ENCODE peak calls at places on chromosomes 6 and 20, in six cellular contexts. V is gastrocnemius medialis, M is adrenal gland, L is A549, R is esophagus muscularis mucosa, A is stomach. H is an unnamed sample.

GRCh38 chr6:169176361-169176991 is 77.2 kb downstream of the THBS2 start:
- DNase-seq in V (no peak), A (no peak), L (no peak), R (no peak), M (no peak), H (no peak)

GRCh38 chr6:144758602-144759001 is 473.5 kb downstream of the UTRN start:
- DNase-seq in A (no peak), R (no peak), L (peak), V (no peak), M (no peak), H (no peak)

GRCh38 chr6:41161380-41161779 is 1.5 kb downstream of the TREM2 start:
- DNase-seq in R (peak), L (no peak), A (no peak), M (no peak), V (no peak), H (no peak)

GRCh38 chr6:135534773-135535380 is 37.3 kb upstream of the AHI1 start:
- DNase-seq in M (no peak), V (no peak), L (no peak), R (no peak), A (no peak), H (no peak)

GRCh38 chr20:51985753-51986152 is 183.4 kb upstream of the SALL4 start:
- DNase-seq in M (no peak), V (no peak), A (no peak), R (no peak), L (no peak), H (no peak)

GRCh38 chr20:46604551-46605133 is 46.6 kb downstream of the SLC13A3 start:
- DNase-seq in M (no peak), R (no peak), V (no peak), A (no peak), L (no peak), H (no peak)

GRCh38 chr6:4372866-4373265 is 237.5 kb upstream of the ECI2 start:
- DNase-seq in L (no peak), A (no peak), V (no peak), M (no peak), R (no peak), H (no peak)

GRCh38 chr20:31505903-31506302 is 8.3 kb upstream of the HM13 start:
- DNase-seq in L (no peak), V (no peak), M (no peak), R (no peak), A (no peak), H (no peak)

GRCh38 chr6:107114872-107115694 is at the start of gene BEND3:
- DNase-seq in A (peak), R (no peak), M (peak), V (no peak), L (peak), H (peak)

GRCh38 chr20:54622338-54623280 is 147.2 kb downstream of the DOK5 start:
- DNase-seq in R (no peak), M (peak), V (no peak), L (no peak), A (peak), H (no peak)

GRCh38 chr6:72216222-72217106 is 330.1 kb downstream of the RIMS1 start:
- DNase-seq in A (peak), V (no peak), R (no peak), L (no peak), M (no peak), H (peak)

GRCh38 chr6:63351995-63352586 is 32.3 kb upstream of the LGSN start:
- DNase-seq in M (no peak), R (no peak), V (no peak), A (no peak), L (peak), H (no peak)

GRCh38 chr6:32529697-32530429 is at the start of gene HLA-DRB5:
- DNase-seq in L (no peak), R (no peak), V (peak), M (peak), A (peak), H (peak)

GRCh38 chr6:34745277-34746103 is 11.8 kb upstream of the SNRPC start:
- DNase-seq in M (no peak), R (no peak), A (peak), L (no peak), V (no peak), H (peak)

GRCh38 chr6:51199272-51199671 is 380.6 kb downstream of the TFAP2B start:
- DNase-seq in R (no peak), M (no peak), L (no peak), A (no peak), V (no peak), H (no peak)

GRCh38 chr6:111992851-111993250 is 61.1 kb upstream of the CCN6 start:
- DNase-seq in A (no peak), L (no peak), M (no peak), V (no peak), R (no peak), H (no peak)

GRCh38 chr6:152293404-152293803 is 343.8 kb downstream of the SYNE1 start:
- DNase-seq in V (no peak), L (no peak), M (peak), A (peak), R (no peak), H (peak)

GRCh38 chr6:72524011-72524645 is 97.7 kb upstream of the KCNQ5 start:
- DNase-seq in V (no peak), A (no peak), L (no peak), R (no peak), M (no peak), H (no peak)

GRCh38 chr20:57627972-57628650 is 7.9 kb upstream of the ZBP1 start:
- DNase-seq in A (no peak), M (peak), V (peak), R (no peak), L (no peak), H (no peak)

GRCh38 chr6:16725145-16725864 is 36.0 kb downstream of the ATXN1 start:
- DNase-seq in R (no peak), A (no peak), M (no peak), L (no peak), V (no peak), H (no peak)

GRCh38 chr20:45985573-45985972 is 13.6 kb upstream of the ZNF335 start:
- DNase-seq in R (no peak), M (no peak), V (no peak), A (no peak), L (peak), H (no peak)

GRCh38 chr20:3660262-3661059 is 2.7 kb downstream of the GFRA4 start:
- DNase-seq in L (no peak), M (no peak), R (no peak), V (no peak), A (no peak), H (no peak)

GRCh38 chr20:46568570-46569129 is 18.2 kb upstream of the OCSTAMP start:
- DNase-seq in V (peak), M (peak), R (no peak), L (no peak), A (peak), H (peak)

GRCh38 chr6:101931766-101932165 is 538.3 kb downstream of the GRIK2 start:
- DNase-seq in V (no peak), R (no peak), L (no peak), A (no peak), M (no peak), H (no peak)

GRCh38 chr6:6699741-6700367 is 111.3 kb downstream of the LY86 start:
- DNase-seq in M (peak), L (peak), A (peak), V (peak), R (no peak), H (peak)

GRCh38 chr6:35486005-35486925 is 10.6 kb downstream of the TEAD3 start:
- DNase-seq in L (no peak), A (peak), V (no peak), R (no peak), M (no peak), H (peak)

GRCh38 chr20:9442858-9443257 is 71.5 kb upstream of the LAMP5 start:
- DNase-seq in M (peak), L (peak), V (no peak), A (peak), R (no peak), H (no peak)

GRCh38 chr20:56187791-56188190 is 60.7 kb upstream of the MC3R start:
- DNase-seq in R (no peak), L (peak), M (no peak), A (no peak), V (no peak), H (no peak)

GRCh38 chr6:128570439-128571063 is 50.2 kb upstream of the PTPRK start:
- DNase-seq in R (no peak), V (no peak), M (no peak), L (no peak), A (no peak), H (no peak)

GRCh38 chr6:167669553-167669849 is 157.2 kb upstream of the AFDN start:
- DNase-seq in A (no peak), L (no peak), M (no peak), R (no peak), V (no peak), H (no peak)

GRCh38 chr20:58892126-58892931 is 39.8 kb downstream of the GNAS start:
- DNase-seq in L (peak), A (peak), V (peak), R (no peak), M (peak), H (peak)
- TF ChIP-seq POLR2A in L (peak), A (no peak), V (peak), R (no peak), M (no peak), H (peak)

DNA sequence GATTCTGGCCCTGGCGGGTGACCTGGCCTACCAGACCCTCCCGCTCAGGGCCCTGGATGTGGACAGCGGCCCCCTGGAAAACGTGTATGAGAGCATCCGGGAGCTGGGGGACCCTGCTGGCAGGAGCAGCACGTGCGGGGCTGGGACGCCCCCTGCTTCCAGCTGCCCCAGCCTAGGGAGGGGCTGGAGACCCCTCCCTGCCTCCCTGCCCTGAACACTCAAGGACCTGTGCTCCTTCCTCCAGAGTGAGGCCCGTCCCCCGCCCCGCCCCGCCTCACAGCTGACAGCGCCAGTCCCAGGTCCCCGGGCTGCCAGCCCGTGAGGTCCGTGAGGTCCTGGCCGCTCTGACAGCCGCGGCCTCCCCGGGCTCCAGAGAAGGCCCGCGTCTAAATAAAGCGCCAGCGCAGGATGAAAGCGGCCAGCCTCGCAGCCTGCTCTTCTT is 868 bp upstream of the SLC2A4RG start:
- DNase-seq in M (peak), L (no peak), R (no peak), A (peak), V (peak), H (peak)
- H3K27ac ChIP-seq in M (no peak), L (peak), R (peak), A (peak), V (peak), H (peak)

DNA sequence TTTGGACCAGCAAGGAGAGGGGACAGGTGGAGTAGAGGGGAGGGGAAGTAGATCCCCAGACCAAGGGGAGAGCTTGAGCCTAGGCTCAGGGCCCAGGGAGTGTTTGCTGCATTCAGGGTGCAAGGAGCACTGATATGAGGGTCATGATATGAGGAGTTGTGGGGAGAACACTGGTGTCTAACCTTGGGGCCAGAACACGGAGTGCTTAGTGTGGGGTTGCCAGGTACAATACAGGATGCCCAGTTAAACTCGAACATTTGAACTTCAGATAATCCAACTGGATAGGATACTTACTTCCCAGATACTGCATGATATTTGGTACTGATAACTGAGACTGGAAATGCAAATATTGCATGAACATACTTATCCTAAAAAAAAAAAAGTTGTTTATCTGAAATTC is 2.4 kb downstream of the SLC22A1 start:
- DNase-seq in L (no peak), V (no peak), A (no peak), R (no peak), M (no peak), H (no peak)
- TF ChIP-seq POLR2A in L (no peak), V (no peak), A (no peak), R (no peak), M (no peak), H (no peak)

GRCh38 chr20:61163027-61163426 is 89.0 kb upstream of the CDH4 start:
- DNase-seq in A (no peak), L (no peak), M (no peak), R (no peak), V (no peak), H (no peak)

GRCh38 chr20:61157301-61157700 is 94.8 kb upstream of the CDH4 start:
- DNase-seq in A (no peak), L (no peak), V (no peak), R (no peak), M (no peak), H (no peak)

GRCh38 chr20:61161649-61162210 is 90.3 kb upstream of the CDH4 start:
- DNase-seq in R (no peak), V (no peak), A (no peak), L (no peak), M (no peak), H (no peak)

GRCh38 chr20:61162506-61162905 is 89.6 kb upstream of the CDH4 start:
- DNase-seq in M (no peak), L (no peak), V (no peak), R (no peak), A (no peak), H (no peak)

GRCh38 chr20:61159940-61160688 is 91.9 kb upstream of the CDH4 start:
- DNase-seq in V (no peak), A (no peak), M (no peak), L (no peak), R (no peak), H (no peak)
- H3K27ac ChIP-seq in V (no peak), A (no peak), M (no peak), L (no peak), R (no peak), H (no peak)

DNA sequence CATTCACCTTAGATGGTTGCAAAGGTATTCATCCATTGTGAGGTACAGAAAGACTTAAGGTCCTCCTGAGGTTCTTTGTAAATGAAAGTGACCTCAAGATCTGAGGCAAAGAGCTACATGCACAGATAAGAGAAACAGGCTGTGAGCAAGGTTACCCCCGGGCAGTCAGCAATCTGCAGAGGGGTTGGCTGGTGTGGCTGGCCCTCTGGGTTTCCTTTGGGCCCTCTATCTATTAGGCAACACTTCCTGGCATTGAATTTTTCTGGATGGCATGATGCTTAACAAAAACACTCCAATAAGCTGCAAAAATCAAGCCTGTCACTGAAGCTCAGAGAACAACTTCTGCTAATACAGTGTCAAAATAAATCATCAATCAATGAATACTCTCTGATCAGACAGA is 48.9 kb upstream of the RALGAPA2 start:
- DNase-seq in A (no peak), L (no peak), M (peak), V (no peak), R (no peak), H (no peak)
- TF ChIP-seq POLR2A in A (no peak), L (no peak), M (no peak), V (no peak), R (no peak), H (no peak)

DNA sequence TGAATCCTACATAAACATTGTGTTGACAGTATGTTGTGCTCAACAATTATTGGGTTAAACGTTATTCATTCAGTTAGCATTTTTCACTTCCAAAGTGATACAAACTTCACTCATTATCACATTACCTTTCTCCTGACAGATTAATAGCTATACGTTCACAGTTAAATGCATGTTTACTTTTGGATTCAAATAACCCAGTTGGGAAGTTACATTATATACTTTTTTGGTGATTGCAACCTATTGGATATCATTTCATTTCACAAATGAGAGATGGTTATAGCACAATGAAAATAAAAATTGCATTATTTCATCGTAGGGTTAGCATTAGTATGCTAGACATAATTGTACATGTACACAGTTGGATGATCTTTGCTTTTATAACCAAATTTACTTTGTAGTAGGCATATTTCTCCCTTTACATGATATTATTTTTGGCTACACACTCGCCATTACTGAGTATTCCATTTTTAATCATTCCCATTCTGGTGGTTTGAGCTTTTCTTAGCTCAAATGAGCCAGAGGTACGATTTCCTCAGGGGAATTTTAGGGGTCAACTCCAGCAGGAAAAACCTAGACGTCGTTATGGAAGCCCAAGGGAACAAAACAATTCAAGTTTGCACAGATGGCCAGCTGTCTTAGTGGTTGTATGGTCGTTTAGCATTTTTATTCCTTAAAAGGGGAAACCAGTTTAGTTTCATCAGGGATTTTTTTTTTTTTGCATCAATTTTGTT is 2.0 kb upstream of the HIVEP1 start:
- DNase-seq in V (no peak), M (no peak), R (no peak), L (no peak), A (no peak), H (no peak)
- H3K27ac ChIP-seq in V (peak), M (no peak), R (peak), L (peak), A (peak), H (peak)

DNA sequence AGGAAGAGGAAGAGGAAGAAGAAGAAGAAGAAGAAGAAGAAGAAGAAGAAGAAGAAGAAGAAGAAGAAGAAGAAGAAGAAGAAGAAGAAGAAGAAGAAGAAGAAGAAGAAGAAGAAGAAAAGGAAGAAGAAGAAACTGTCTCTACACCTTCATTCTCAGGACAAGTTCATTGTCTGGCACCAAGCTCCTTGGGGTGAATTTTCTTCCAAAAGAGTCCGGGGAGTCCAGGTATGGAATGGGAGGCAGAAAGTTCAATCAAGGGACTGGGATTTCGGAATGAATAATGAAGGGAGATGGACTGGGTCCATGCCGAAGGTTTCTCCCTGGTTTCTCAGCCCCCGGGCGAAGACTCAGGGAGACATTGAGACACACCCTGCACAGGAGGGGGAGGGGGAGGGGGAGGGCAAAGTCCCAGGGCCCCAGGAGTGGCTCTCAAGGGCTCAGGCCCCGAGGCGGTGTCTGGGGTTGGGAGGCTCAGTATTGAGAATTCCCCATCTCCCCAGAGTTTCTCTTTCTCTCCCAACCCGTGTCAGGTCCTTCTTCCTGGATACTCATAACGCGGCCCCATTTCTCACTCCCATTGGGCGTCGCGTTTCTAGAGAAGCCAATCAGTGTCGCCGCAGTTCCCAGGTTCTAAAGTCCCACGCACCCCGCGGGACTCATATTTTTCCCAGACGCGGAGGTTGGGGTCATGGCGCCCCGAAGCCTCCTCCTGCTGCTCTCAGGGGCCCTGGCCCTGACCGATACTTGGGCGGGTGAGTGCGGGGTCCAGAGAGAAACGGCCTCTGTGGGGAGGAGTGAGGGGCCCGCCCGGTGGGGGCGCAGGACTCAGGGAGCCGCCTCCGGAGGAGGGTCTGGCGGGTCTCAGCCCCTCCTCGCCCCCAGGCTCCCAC is at the start of gene HLA-F:
- DNase-seq in A (peak), V (peak), R (peak), L (peak), M (peak), H (peak)
- TF ChIP-seq POLR2A in A (no peak), V (peak), R (peak), L (no peak), M (peak), H (no peak)

H was measured in body of pancreas.